ENCODE peak calls at places on chromosome 20, in eight cellular contexts. X is HCT116, E is hepatocyte, M is OCI-LY7, D is PC-3, C is MM.1S, Q is neural progenitor cell, Z is GM23248. T is an unnamed sample.

GRCh38 chr20:5178046-5178445 is 51.2 kb downstream of the CDS2 start:
- DNase-seq in Q (no peak), M (no peak), C (no peak), Z (no peak), D (no peak), X (no peak), E (no peak), T (no peak)

GRCh38 chr20:25247100-25247665 is 702 bp upstream of the PYGB start:
- DNase-seq in E (peak), Q (peak), Z (peak), M (peak), C (peak), X (peak), D (peak), T (peak)

GRCh38 chr20:59008715-59009336 is 1.8 kb upstream of the CTSZ start:
- DNase-seq in C (no peak), X (no peak), M (peak), Z (no peak), D (no peak), E (no peak), Q (no peak), T (no peak)

GRCh38 chr20:49452011-49452482 is 30.4 kb downstream of the KCNB1 start:
- DNase-seq in M (no peak), C (no peak), D (peak), E (no peak), Z (peak), Q (no peak), X (no peak), T (no peak)

GRCh38 chr20:9615766-9616454 is 101.5 kb downstream of the LAMP5 start:
- DNase-seq in E (no peak), Q (no peak), C (peak), X (no peak), M (peak), D (no peak), Z (no peak), T (no peak)

GRCh38 chr20:45779011-45779915 is 12.4 kb downstream of the WFDC3 start:
- DNase-seq in C (no peak), D (peak), E (peak), Z (peak), Q (no peak), M (no peak), X (peak), T (no peak)

GRCh38 chr20:42218566-42218965 is 600.4 kb upstream of the CHD6 start:
- DNase-seq in M (no peak), Z (no peak), E (no peak), C (no peak), X (no peak), Q (no peak), D (no peak), T (no peak)

GRCh38 chr20:35443003-35443402 is 5.0 kb upstream of the GDF5 start:
- DNase-seq in C (no peak), M (no peak), D (no peak), E (no peak), X (no peak), Z (peak), Q (no peak), T (no peak)

GRCh38 chr20:8914421-8914820 is 154.5 kb upstream of the PLCB4 start:
- DNase-seq in Z (no peak), D (no peak), X (no peak), E (no peak), Q (no peak), C (no peak), M (no peak), T (no peak)

GRCh38 chr20:3071610-3072529 is at the start of gene OXT:
- DNase-seq in Z (peak), E (peak), C (no peak), M (no peak), Q (peak), X (no peak), D (no peak), T (peak)

GRCh38 chr20:47925603-47926002 is 140.3 kb upstream of the SULF2 start:
- DNase-seq in M (no peak), D (peak), E (no peak), C (no peak), X (no peak), Z (no peak), Q (no peak), T (no peak)

GRCh38 chr20:60630609-60631008 is 621.5 kb upstream of the CDH4 start:
- DNase-seq in Z (no peak), X (no peak), D (no peak), Q (peak), E (no peak), C (no peak), M (no peak), T (no peak)

GRCh38 chr20:34988176-34988540 is 32.5 kb downstream of the MYH7B start:
- DNase-seq in D (no peak), Z (no peak), C (no peak), Q (no peak), X (no peak), E (no peak), M (no peak), T (no peak)

GRCh38 chr20:22389836-22390542 is 194.4 kb downstream of the FOXA2 start:
- DNase-seq in C (no peak), M (no peak), D (peak), E (peak), Q (no peak), Z (peak), X (peak), T (peak)

GRCh38 chr20:11849976-11850670 is 67.6 kb upstream of the BTBD3 start:
- DNase-seq in Q (no peak), X (peak), C (no peak), E (no peak), M (no peak), Z (peak), D (peak), T (no peak)

GRCh38 chr20:49814057-49814675 is 1.5 kb downstream of the SLC9A8 start:
- DNase-seq in E (no peak), X (no peak), D (peak), C (no peak), Z (peak), M (no peak), Q (no peak), T (no peak)

GRCh38 chr20:49853640-49854039 is 41.0 kb downstream of the SLC9A8 start:
- DNase-seq in Z (peak), Q (no peak), D (peak), X (no peak), E (peak), C (no peak), M (no peak), T (peak)

GRCh38 chr20:18677126-18677525 is 89.3 kb downstream of the DTD1 start:
- DNase-seq in X (no peak), Q (no peak), C (no peak), D (no peak), E (no peak), M (no peak), Z (no peak), T (no peak)

GRCh38 chr20:16865406-16865805 is 117.2 kb downstream of the OTOR start:
- DNase-seq in M (no peak), E (no peak), X (no peak), D (no peak), C (no peak), Z (no peak), Q (no peak), T (no peak)

GRCh38 chr20:2137552-2138201 is 36.0 kb downstream of the STK35 start:
- DNase-seq in Z (peak), X (no peak), D (no peak), C (no peak), Q (no peak), E (no peak), M (no peak), T (no peak)

GRCh38 chr20:39004508-39004907 is 42.4 kb downstream of the DHX35 start:
- DNase-seq in X (no peak), D (peak), C (peak), M (no peak), Q (no peak), E (peak), Z (no peak), T (no peak)

GRCh38 chr20:53129557-53129956 is 157.4 kb downstream of the TSHZ2 start:
- DNase-seq in Q (no peak), Z (peak), D (no peak), X (no peak), E (no peak), C (no peak), M (no peak), T (no peak)

GRCh38 chr20:3367125-3367524 is 40.3 kb downstream of the DNAAF9 start:
- DNase-seq in Z (no peak), E (no peak), C (peak), M (no peak), X (no peak), D (no peak), Q (no peak), T (no peak)

GRCh38 chr20:47568019-47568418 is 66.3 kb downstream of the NCOA3 start:
- DNase-seq in D (peak), X (no peak), E (peak), C (no peak), Q (no peak), M (no peak), Z (peak), T (no peak)

GRCh38 chr20:37911838-37912273 is 8.9 kb downstream of the VSTM2L start:
- DNase-seq in Q (peak), M (no peak), Z (peak), E (peak), C (no peak), X (no peak), D (peak), T (peak)

GRCh38 chr20:24721891-24722530 is 227.1 kb upstream of the CST7 start:
- DNase-seq in E (no peak), X (no peak), M (no peak), Z (no peak), D (no peak), Q (no peak), C (no peak), T (no peak)

GRCh38 chr20:38426006-38426405 is 9.1 kb downstream of the SNHG17 start:
- DNase-seq in M (no peak), X (no peak), E (peak), C (no peak), Z (peak), Q (no peak), D (peak), T (no peak)

GRCh38 chr20:32354592-32355416 is 3.3 kb upstream of the ASXL1 start:
- DNase-seq in X (no peak), E (peak), Q (no peak), Z (peak), M (no peak), C (no peak), D (peak), T (no peak)

GRCh38 chr20:10970109-10970508 is 296.3 kb upstream of the JAG1 start:
- DNase-seq in E (no peak), X (no peak), D (peak), C (no peak), Z (no peak), Q (no peak), M (no peak), T (no peak)

GRCh38 chr20:33832113-33832853 is 21.1 kb downstream of the CHMP4B start:
- DNase-seq in D (no peak), M (no peak), Q (peak), C (no peak), X (no peak), Z (no peak), E (no peak), T (peak)

GRCh38 chr20:58745391-58745790 is 52.8 kb downstream of the NPEPL1 start:
- DNase-seq in E (no peak), C (no peak), Q (no peak), Z (no peak), D (no peak), X (no peak), M (no peak), T (no peak)

GRCh38 chr20:50658804-50659380 is 32.5 kb downstream of the RIPOR3 start:
- DNase-seq in Z (no peak), E (no peak), Q (no peak), C (no peak), X (no peak), D (peak), M (no peak), T (no peak)

GRCh38 chr20:8399963-8400362 is 267.9 kb downstream of the PLCB1 start:
- DNase-seq in C (peak), X (no peak), M (peak), Q (no peak), Z (no peak), E (no peak), D (no peak), T (no peak)

GRCh38 chr20:61659652-61660346 is 405.9 kb downstream of the TAF4 start:
- DNase-seq in Z (no peak), X (no peak), M (no peak), E (no peak), Q (peak), C (no peak), D (no peak), T (no peak)

GRCh38 chr20:33656010-33656782 is 5.9 kb upstream of the C20orf144 start:
- DNase-seq in Z (no peak), C (no peak), Q (no peak), E (no peak), D (no peak), X (no peak), M (no peak), T (no peak)

GRCh38 chr20:17059465-17059864 is 167.4 kb upstream of the PCSK2 start:
- DNase-seq in X (peak), D (peak), M (no peak), Q (no peak), E (no peak), C (no peak), Z (peak), T (no peak)

GRCh38 chr20:13340088-13340487 is 119.0 kb downstream of the ISM1 start:
- DNase-seq in E (no peak), M (no peak), C (no peak), D (no peak), X (no peak), Q (no peak), Z (peak), T (no peak)

GRCh38 chr20:4713401-4713800 is 8.3 kb upstream of the PRND start:
- DNase-seq in M (no peak), D (peak), C (no peak), E (no peak), Q (no peak), Z (peak), X (peak), T (no peak)

GRCh38 chr20:57400262-57400701 is 9.1 kb downstream of the RBM38 start:
- DNase-seq in Z (no peak), C (peak), X (no peak), D (no peak), E (no peak), Q (no peak), M (no peak), T (no peak)
- TF ChIP-seq EZH2phosphoT487 in Z (no peak), C (no peak), X (no peak), D (no peak), E (no peak), Q (no peak), M (no peak), T (no peak)

GRCh38 chr20:6699931-6700562 is 67.4 kb upstream of the BMP2 start:
- DNase-seq in M (no peak), Z (no peak), X (no peak), C (peak), D (no peak), E (no peak), Q (no peak), T (no peak)
- TF ChIP-seq EZH2phosphoT487 in M (no peak), Z (no peak), X (no peak), C (no peak), D (no peak), E (no peak), Q (no peak), T (no peak)

DNA sequence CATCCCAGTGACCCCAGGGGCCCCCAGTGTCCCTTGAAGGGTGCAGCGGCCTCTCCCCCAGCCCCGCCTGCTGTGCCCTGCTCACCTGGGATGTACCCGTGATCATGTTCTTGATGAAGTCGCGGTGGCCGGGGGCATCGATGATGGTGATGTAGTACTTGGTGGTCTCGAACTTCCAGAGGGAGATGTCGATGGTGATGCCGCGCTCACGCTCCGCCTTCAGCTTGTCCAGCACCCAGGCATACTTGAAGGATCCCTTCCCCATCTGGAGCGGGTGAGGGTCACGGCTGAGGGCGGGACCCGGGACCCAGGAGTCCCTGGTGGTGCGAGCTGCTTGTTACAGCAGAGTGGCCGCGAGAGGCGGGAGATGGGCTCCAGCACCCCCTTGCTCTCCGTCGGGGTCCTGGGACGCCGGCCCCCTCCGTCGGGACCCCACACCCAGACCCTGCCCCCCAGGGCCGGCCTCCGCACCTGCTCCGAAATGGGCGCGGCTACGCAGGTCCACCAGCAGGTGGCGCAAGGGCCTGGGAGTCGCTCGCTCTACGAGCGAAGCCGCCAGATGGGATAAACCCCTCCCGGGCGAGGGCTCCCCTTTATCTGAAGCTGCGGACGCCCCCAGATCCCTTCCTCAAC is 3.0 kb downstream of the EEF1A2 start:
- DNase-seq in M (peak), D (peak), E (peak), Q (peak), X (no peak), C (peak), Z (peak), T (peak)
- TF ChIP-seq EZH2phosphoT487 in M (no peak), D (no peak), E (no peak), Q (peak), X (no peak), C (no peak), Z (no peak), T (no peak)

GRCh38 chr20:23407770-23408467 is 13.4 kb downstream of the NAPB start:
- DNase-seq in X (no peak), D (no peak), E (no peak), Z (no peak), Q (no peak), C (no peak), M (no peak), T (no peak)
- TF ChIP-seq EZH2phosphoT487 in X (no peak), D (no peak), E (no peak), Z (no peak), Q (no peak), C (no peak), M (no peak), T (no peak)

DNA sequence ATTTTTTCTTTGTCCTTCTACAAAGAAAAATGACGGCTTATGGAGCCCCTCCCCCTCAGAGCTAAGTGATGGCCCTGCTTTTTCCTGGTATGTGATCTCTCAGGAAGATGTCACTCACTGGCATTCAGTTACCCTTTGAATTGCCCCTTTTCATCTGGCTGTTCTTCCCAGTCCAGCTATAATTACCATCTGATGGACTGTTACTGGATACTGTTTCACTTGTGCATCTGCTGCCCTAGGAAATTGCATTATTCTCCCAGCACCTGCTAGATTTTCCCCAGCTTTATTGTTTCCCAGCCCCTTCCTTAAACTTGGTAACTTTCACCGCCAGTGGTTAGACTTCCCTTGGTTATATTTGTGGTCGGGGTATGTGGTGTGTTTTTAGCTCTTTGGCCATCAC is 152.0 kb downstream of the CFAP61 start:
- DNase-seq in D (no peak), Z (no peak), C (no peak), E (no peak), X (no peak), M (no peak), Q (no peak), T (no peak)
- TF ChIP-seq EZH2phosphoT487 in D (no peak), Z (no peak), C (no peak), E (no peak), X (no peak), M (no peak), Q (no peak), T (no peak)

DNA sequence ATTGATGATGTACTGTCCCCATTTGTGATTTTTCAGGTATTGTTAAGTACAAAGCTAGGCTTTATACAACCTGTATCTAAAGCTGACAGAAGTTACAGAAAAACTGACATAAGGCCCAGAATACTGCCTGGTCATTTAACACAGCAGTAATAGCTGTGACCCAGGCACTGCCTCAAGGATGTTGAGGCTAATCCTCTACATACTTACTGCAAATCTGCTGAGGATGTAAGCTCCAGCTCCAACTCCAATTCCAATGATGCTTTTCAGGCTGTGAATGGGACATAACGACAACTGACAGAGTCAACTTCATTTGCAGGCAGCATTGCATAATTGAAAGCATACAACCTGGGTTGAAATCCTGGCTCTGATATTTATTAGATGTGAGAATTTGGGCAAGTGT is 36.3 kb upstream of the SLA2 start:
- DNase-seq in E (no peak), M (no peak), X (no peak), C (no peak), Q (no peak), Z (no peak), D (no peak), T (no peak)
- TF ChIP-seq EZH2phosphoT487 in E (no peak), M (no peak), X (no peak), C (no peak), Q (no peak), Z (no peak), D (no peak), T (no peak)

GRCh38 chr20:44274303-44275017 is 27.4 kb downstream of the GDAP1L1 start:
- DNase-seq in X (no peak), M (no peak), D (no peak), Z (no peak), E (no peak), C (no peak), Q (no peak), T (no peak)

GRCh38 chr20:44279228-44279627 is 31.8 kb downstream of the FITM2 start:
- DNase-seq in C (no peak), E (no peak), D (peak), M (no peak), Q (no peak), Z (peak), X (no peak), T (no peak)

GRCh38 chr20:44268802-44269201 is 21.7 kb downstream of the GDAP1L1 start:
- DNase-seq in D (no peak), Q (no peak), M (no peak), C (no peak), E (no peak), Z (no peak), X (no peak), T (no peak)

GRCh38 chr20:44271915-44272663 is 25.0 kb downstream of the GDAP1L1 start:
- DNase-seq in M (no peak), E (no peak), Q (peak), D (no peak), C (no peak), Z (no peak), X (no peak), T (peak)

DNA sequence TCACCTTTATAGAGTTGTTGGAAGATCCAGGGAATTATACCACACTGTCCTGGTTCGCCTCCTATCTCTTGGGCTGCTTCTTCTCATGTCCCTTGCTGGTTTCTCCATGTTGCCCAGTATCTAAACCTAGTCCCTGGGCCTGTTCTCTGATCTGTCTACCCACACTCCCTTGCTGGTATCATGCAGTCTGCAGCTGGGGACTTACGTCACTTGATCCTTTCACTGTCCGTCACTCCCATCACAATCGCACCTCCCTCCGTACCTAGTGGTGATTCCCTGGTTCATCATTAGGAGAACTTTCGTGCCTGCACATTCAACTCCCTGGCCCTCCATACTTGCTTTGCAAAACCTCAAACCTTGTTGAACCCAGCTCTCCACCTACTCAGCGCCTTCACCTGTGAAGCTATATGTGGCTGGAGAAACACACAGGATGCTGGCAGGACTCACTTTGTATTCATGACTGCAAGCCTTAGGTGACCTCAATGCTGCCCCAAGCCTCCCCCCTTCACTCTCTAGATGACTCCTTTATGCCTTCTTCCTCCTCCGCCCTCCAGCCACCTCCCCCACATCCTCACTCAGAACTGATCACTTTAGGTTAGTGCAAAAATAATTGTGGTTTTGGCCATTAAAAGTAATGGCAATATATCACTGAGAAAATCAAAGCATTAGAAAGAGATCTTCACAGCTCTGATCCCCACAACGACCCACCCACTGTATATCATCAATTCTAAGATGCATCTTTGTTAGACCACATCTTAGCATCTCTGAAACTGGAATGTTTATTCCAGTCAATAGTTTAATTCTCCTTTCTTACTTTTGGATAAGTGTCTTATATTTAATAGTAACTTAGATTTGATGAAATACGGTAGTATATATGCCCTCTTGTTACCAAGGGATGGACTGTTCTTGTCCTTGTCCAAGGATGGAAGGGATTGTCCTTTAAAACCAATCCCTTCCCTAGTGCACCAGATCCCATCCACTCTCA is 26.4 kb downstream of the GDAP1L1 start:
- DNase-seq in M (no peak), Q (no peak), X (no peak), C (no peak), D (no peak), Z (no peak), E (no peak), T (no peak)
- TF ChIP-seq EZH2phosphoT487 in M (no peak), Q (no peak), X (no peak), C (no peak), D (no peak), Z (no peak), E (no peak), T (no peak)